ENCODE peak calls at places on chromosomes 16 and 17, in five cellular contexts. U is upper lobe of right lung; Y is small intestine; K is tibial nerve; J is CD8-positive, alpha-beta T cell. L is an unnamed sample. For H3K36me3, the result is how much of the 10 kb centered on the place peaks cover.

GRCh38 chr17:47948706-47949196 is 7.4 kb downstream of the PNPO start:
- DNase-seq in U (no peak), Y (peak), K (no peak), J (no peak), L (peak)

GRCh38 chr17:10197362-10197720 is 1.1 kb downstream of the GAS7 start:
- DNase-seq in U (peak), Y (no peak), K (no peak), J (no peak), L (no peak)

GRCh38 chr16:57394444-57394843 is 10.1 kb upstream of the CCL17 start:
- DNase-seq in U (no peak), Y (peak), K (no peak), J (no peak), L (peak)

GRCh38 chr17:57956311-57957119 is 1.3 kb upstream of the CUEDC1 start:
- DNase-seq in U (peak), Y (peak), K (no peak), J (peak), L (peak)

GRCh38 chr17:38326996-38327792 is 16.6 kb downstream of the GPR179 start:
- DNase-seq in U (no peak), Y (no peak), K (no peak), J (no peak), L (no peak)

GRCh38 chr16:66226762-66227161 is 139.7 kb upstream of the CDH5 start:
- DNase-seq in U (no peak), Y (no peak), K (no peak), J (no peak), L (no peak)

GRCh38 chr17:7552621-7553051 is 3.8 kb downstream of the TNFSF12 start:
- DNase-seq in U (no peak), Y (peak), K (no peak), J (no peak), L (no peak)

GRCh38 chr17:31443386-31443785 is 51.9 kb downstream of the RAB11FIP4 start:
- DNase-seq in U (no peak), Y (no peak), K (no peak), J (no peak), L (no peak)

GRCh38 chr17:16345565-16345964 is 7.7 kb downstream of the CENPV start:
- DNase-seq in U (peak), Y (no peak), K (no peak), J (no peak), L (no peak)

GRCh38 chr16:84875846-84876245 is 56.1 kb downstream of the CRISPLD2 start:
- DNase-seq in U (no peak), Y (no peak), K (no peak), J (no peak), L (no peak)

GRCh38 chr17:21677126-21677910 is 15.0 kb upstream of the KCNJ18 start:
- DNase-seq in U (no peak), Y (no peak), K (no peak), J (no peak), L (no peak)

GRCh38 chr17:43367588-43368242 is 31.1 kb upstream of the ARL4D start:
- DNase-seq in U (no peak), Y (no peak), K (no peak), J (peak), L (no peak)

GRCh38 chr16:66007717-66008116 is 358.8 kb upstream of the CDH5 start:
- DNase-seq in U (no peak), Y (no peak), K (no peak), J (no peak), L (no peak)

GRCh38 chr17:73203788-73204479 is 11.1 kb downstream of the COG1 start:
- DNase-seq in U (no peak), Y (no peak), K (no peak), J (no peak), L (no peak)
- H3K36me3 ChIP-seq in U (half or more), Y (under half), K (half or more), J (half or more), L (under half)

GRCh38 chr16:6195966-6196365 is 1098.4 kb upstream of the EEF2KMT start:
- DNase-seq in U (no peak), Y (no peak), K (no peak), J (no peak), L (no peak)
- H3K27ac ChIP-seq in U (no peak), Y (no peak), K (no peak), J (no peak), L (no peak)

DNA sequence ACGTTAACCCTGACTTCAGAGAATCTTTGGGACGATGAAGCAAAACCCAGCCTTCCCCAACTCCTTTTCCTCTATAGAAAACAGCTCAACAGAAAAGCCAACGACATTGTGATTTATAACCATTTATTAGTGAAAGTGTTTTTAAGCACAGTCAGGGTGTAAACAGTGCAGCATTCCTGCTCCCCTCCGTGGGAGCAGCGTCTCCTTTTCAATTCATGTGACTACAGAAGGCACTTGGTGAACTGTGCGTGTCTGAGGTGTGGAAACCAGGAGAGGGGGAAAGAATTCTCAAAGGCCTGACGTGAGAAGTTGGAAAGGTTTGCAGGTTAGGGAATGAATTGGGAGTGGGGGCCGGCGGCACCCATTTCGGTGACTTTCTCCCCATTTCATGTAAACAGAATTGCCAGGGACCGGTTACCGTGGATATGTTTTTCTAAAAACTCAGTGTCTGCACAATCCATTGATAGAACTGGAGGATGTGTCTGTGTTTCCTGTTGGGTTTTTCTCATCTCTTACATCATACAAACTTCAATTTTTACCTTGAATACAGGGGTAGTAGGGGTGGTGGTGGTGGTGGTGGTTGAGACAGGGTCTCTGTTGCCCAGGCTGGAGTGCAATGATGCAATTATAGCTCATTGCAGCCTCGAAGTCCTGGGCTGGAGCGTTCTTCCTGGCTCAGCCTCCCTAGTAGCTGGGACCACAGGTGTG is 53.1 kb downstream of the NDE1 start:
- DNase-seq in U (no peak), Y (no peak), K (no peak), J (no peak), L (no peak)
- H3K36me3 ChIP-seq in U (under half), Y (under half), K (half or more), J (under half), L (under half)

GRCh38 chr17:4221163-4221562 is 42.6 kb downstream of the ANKFY1 start:
- DNase-seq in U (no peak), Y (no peak), K (no peak), J (no peak), L (no peak)

GRCh38 chr17:4215882-4216411 is 47.8 kb downstream of the ANKFY1 start:
- DNase-seq in U (no peak), Y (no peak), K (no peak), J (no peak), L (no peak)

GRCh38 chr17:4221899-4222659 is 41.7 kb downstream of the ANKFY1 start:
- DNase-seq in U (no peak), Y (no peak), K (no peak), J (no peak), L (no peak)

GRCh38 chr17:4219241-4219640 is 44.5 kb downstream of the ANKFY1 start:
- DNase-seq in U (no peak), Y (no peak), K (no peak), J (no peak), L (no peak)

GRCh38 chr17:4220655-4221054 is 43.1 kb downstream of the ANKFY1 start:
- DNase-seq in U (no peak), Y (no peak), K (no peak), J (no peak), L (no peak)
- H3K27ac ChIP-seq in U (no peak), Y (peak), K (no peak), J (no peak), L (no peak)

DNA sequence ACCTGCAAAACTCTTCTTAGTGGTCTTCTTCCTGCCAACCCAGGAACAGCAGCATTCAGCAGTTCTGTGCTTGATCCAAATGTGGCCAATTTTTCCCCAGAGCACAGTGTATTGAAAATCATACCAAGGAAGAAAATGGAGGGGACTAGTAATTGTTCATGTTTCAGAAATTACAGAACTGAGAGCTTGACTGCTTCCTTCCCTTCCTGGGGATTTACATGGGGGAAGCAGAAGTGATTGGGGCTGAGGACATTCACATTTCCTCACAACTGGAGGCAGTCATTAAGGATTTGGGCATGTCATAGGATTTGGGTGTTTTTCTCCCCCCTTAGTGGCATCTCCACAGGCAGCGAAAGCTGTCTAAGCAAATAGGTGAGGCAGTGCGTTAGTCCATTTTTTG is 19.7 kb downstream of the CIITA start:
- DNase-seq in U (no peak), Y (no peak), K (no peak), J (no peak), L (no peak)
- H3K36me3 ChIP-seq in U (under half), Y (under half), K (under half), J (under half), L (under half)

DNA sequence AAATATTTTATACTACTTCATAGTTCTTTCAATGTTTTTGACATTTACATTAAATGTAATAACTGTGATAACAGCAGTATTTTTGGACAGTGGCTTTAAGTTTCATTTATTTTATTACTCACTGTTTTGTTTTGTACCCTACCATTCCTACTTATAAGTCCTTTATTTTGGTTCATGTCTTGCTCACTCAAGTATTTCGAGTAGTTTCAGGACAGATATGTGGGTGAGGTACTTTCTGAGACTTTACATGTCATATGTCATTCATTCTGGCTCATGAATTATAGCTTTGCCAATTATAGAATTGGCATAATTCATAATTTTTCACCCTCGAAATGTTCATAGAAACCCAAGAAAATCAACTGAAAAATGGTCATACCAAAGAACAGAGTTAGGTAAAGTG is 44.4 kb downstream of the PIK3R5 start:
- DNase-seq in U (no peak), Y (no peak), K (no peak), J (no peak), L (no peak)
- H3K27ac ChIP-seq in U (no peak), Y (no peak), K (no peak), J (no peak), L (no peak)

DNA sequence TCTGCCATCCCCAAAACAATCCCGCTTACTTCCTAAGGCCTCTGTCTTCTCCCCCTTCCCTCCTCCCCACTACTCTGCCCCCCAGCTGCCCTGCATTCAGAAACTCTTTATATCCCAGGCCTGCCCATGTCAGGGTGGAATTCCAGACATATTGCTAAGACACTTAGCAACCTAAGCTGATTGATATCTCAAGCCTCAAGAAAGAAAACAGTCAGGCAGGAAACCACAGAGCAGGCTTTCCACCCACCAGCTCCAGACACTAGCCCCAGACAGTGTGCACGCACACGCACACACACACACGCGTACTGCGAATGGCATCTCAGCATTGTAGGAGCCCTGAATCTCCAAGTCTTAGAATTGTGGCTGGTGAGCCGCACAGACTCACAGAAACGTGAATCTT is 8.9 kb upstream of the LPCAT2 start:
- DNase-seq in U (no peak), Y (no peak), K (no peak), J (no peak), L (peak)
- H3K36me3 ChIP-seq in U (under half), Y (under half), K (under half), J (under half), L (under half)

DNA sequence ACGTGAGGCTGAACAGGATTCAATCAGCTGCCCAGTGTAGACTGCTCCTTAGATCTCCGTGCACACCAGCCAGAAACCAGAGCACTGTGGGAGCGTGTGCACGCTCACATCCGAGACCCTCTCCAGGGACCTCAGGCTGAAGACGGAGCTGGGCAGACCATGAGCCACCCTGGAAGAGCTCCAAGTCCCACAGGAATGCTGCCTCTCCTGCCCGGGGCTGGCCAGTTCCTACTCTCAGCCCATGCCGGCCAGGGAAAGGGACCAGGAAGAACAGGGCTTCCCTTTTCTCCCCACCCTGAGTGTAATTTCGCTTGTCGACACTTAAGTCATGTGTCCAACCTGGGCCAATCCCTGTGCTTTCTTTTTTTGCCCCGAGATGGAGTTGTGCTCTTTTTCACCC is 6.9 kb downstream of the ALYREF start:
- DNase-seq in U (no peak), Y (no peak), K (no peak), J (no peak), L (no peak)
- H3K27ac ChIP-seq in U (no peak), Y (no peak), K (no peak), J (no peak), L (no peak)

GRCh38 chr17:41287050-41287449 is 11.6 kb downstream of the KRTAP9-7 start:
- DNase-seq in U (no peak), Y (no peak), K (no peak), J (no peak), L (no peak)
- H3K36me3 ChIP-seq in U (under half), Y (under half), K (under half), J (under half), L (under half)

GRCh38 chr17:28033972-28034714 is 8.3 kb upstream of the NLK start:
- DNase-seq in U (no peak), Y (no peak), K (no peak), J (no peak), L (no peak)

GRCh38 chr17:28030386-28030785 is 12.1 kb upstream of the NLK start:
- DNase-seq in U (no peak), Y (no peak), K (no peak), J (no peak), L (no peak)

GRCh38 chr17:28029033-28029432 is 13.4 kb upstream of the NLK start:
- DNase-seq in U (no peak), Y (no peak), K (no peak), J (no peak), L (no peak)

GRCh38 chr17:28031174-28031573 is 11.3 kb upstream of the NLK start:
- DNase-seq in U (no peak), Y (no peak), K (no peak), J (no peak), L (no peak)
- H3K27ac ChIP-seq in U (no peak), Y (no peak), K (no peak), J (no peak), L (no peak)